ENCODE peak calls at places on chromosomes 2 and 18, in five cellular contexts. F is cardiac muscle cell, L is adrenal gland, Y is psoas muscle, S is Panc1. D is an unnamed sample.

GRCh38 chr2:237529452-237530402 is 36.6 kb upstream of the PRLH start:
- DNase-seq in F (no peak), L (no peak), Y (no peak), S (no peak), D (no peak)

GRCh38 chr18:65567372-65567771 is 183.4 kb upstream of the CDH7 start:
- DNase-seq in F (no peak), L (no peak), Y (no peak), S (no peak), D (no peak)

GRCh38 chr2:158970522-158970855 is 2.0 kb downstream of the TANC1 start:
- DNase-seq in F (no peak), L (no peak), Y (no peak), S (no peak), D (no peak)

GRCh38 chr2:43184339-43184895 is 42.0 kb downstream of the ZFP36L2 start:
- DNase-seq in F (peak; percentile 26), L (no peak), Y (no peak), S (no peak), D (no peak)

GRCh38 chr2:96116879-96117533 is 635 bp upstream of the ADRA2B start:
- DNase-seq in F (peak; percentile 46), L (no peak), Y (peak; percentile 55), S (no peak), D (no peak)

GRCh38 chr18:25832008-25832604 is 258.3 kb downstream of the SS18 start:
- DNase-seq in F (peak; percentile 74), L (peak; percentile 79), Y (peak; percentile 61), S (peak; percentile 38), D (no peak)

GRCh38 chr2:134771313-134771801 is 52.6 kb upstream of the TMEM163 start:
- DNase-seq in F (no peak), L (no peak), Y (no peak), S (no peak), D (no peak)

GRCh38 chr18:46833899-46834298 is 77.0 kb upstream of the ST8SIA5 start:
- DNase-seq in F (no peak), L (no peak), Y (no peak), S (no peak), D (no peak)

GRCh38 chr18:31512203-31512764 is 14.3 kb downstream of the DSG2 start:
- DNase-seq in F (peak; percentile 71), L (no peak), Y (no peak), S (no peak), D (no peak)

GRCh38 chr18:79371536-79372210 is 24.1 kb upstream of the NFATC1 start:
- DNase-seq in F (no peak), L (no peak), Y (no peak), S (no peak), D (no peak)

GRCh38 chr2:195538937-195539336 is 118.1 kb upstream of the SLC39A10 start:
- DNase-seq in F (no peak), L (no peak), Y (no peak), S (no peak), D (no peak)

GRCh38 chr2:230866704-230867561 is 2.2 kb downstream of the ITM2C start:
- DNase-seq in F (peak; percentile 62), L (no peak), Y (no peak), S (no peak), D (no peak)

GRCh38 chr2:70747284-70747683 is 20.7 kb downstream of the ADD2 start:
- DNase-seq in F (no peak), L (no peak), Y (no peak), S (no peak), D (no peak)

GRCh38 chr2:70746076-70746475 is 21.9 kb downstream of the ADD2 start:
- DNase-seq in F (no peak), L (no peak), Y (no peak), S (no peak), D (no peak)

GRCh38 chr2:70745276-70745675 is 22.7 kb downstream of the ADD2 start:
- DNase-seq in F (no peak), L (no peak), Y (no peak), S (no peak), D (no peak)

GRCh38 chr2:70750320-70750719 is 17.7 kb downstream of the ADD2 start:
- DNase-seq in F (no peak), L (no peak), Y (no peak), S (no peak), D (no peak)

GRCh38 chr2:70748002-70748779 is 19.8 kb downstream of the ADD2 start:
- DNase-seq in F (no peak), L (no peak), Y (no peak), S (no peak), D (no peak)
- TF ChIP-seq CTCF in F (no peak), L (no peak), Y (no peak), S (no peak), D (no peak)

GRCh38 chr18:23498877-23499570 is 4.3 kb upstream of the RMC1 start:
- DNase-seq in F (peak; percentile 84), L (peak; percentile 83), Y (peak; percentile 54), S (peak; percentile 38), D (no peak)

GRCh38 chr18:23498062-23498582 is 5.2 kb upstream of the RMC1 start:
- DNase-seq in F (no peak), L (no peak), Y (no peak), S (no peak), D (no peak)

GRCh38 chr18:23494992-23495391 is 8.3 kb upstream of the RMC1 start:
- DNase-seq in F (no peak), L (no peak), Y (no peak), S (no peak), D (no peak)

GRCh38 chr18:23493654-23494053 is 9.7 kb upstream of the RMC1 start:
- DNase-seq in F (no peak), L (no peak), Y (no peak), S (no peak), D (no peak)

GRCh38 chr18:23495723-23496440 is 7.4 kb upstream of the RMC1 start:
- DNase-seq in F (no peak), L (no peak), Y (no peak), S (no peak), D (no peak)
- H3K4me3 ChIP-seq in F (no peak overlapping the region), L (no peak overlapping the region), Y (no peak overlapping the region), S (no peak overlapping the region), D (no peak overlapping the region)

DNA sequence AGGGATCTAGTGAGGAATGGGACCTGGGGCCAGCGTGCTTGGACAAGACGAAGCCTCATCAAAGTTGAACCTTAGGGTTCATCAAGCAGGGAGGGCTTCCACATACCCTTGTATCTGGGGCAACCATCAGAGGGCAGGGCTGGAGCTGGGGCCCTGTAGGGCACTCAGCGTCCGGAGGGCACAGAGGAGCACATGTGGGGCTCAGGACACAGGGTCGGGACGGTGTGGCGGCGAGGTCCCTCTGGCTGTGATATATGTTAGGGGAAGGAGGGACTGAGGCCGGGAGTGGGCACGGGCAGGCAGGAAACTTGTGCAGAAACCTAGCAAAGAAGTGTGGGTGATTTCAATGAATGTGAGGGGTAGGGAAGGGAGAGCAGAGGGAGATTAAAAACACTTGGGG is 244.0 kb downstream of the AGAP1 start:
- DNase-seq in F (no peak), L (no peak), Y (no peak), S (no peak), D (no peak)
- H3K27ac ChIP-seq in F (no peak overlapping the region), L (no peak overlapping the region), Y (no peak overlapping the region), S (no peak overlapping the region), D (no peak overlapping the region)

GRCh38 chr2:56325661-56326345 is 142.0 kb downstream of the CCDC85A start:
- DNase-seq in F (no peak), L (no peak), Y (no peak), S (no peak), D (no peak)
- TF ChIP-seq CTCF in F (no peak), L (no peak), Y (no peak), S (no peak), D (no peak)

GRCh38 chr2:99623613-99624012 is 133.8 kb upstream of the REV1 start:
- DNase-seq in F (no peak), L (no peak), Y (no peak), S (no peak), D (no peak)
- H3K4me3 ChIP-seq in F (no peak overlapping the region), L (no peak overlapping the region), Y (no peak overlapping the region), S (no peak overlapping the region), D (no peak overlapping the region)

GRCh38 chr2:203691149-203691548 is 15.3 kb upstream of the CD28 start:
- DNase-seq in F (peak; percentile 41), L (no peak), Y (no peak), S (no peak), D (no peak)

GRCh38 chr2:203689424-203690109 is 16.9 kb upstream of the CD28 start:
- DNase-seq in F (no peak), L (no peak), Y (no peak), S (no peak), D (no peak)

GRCh38 chr2:203690110-203691047 is 16.1 kb upstream of the CD28 start:
- DNase-seq in F (peak; percentile 53), L (no peak), Y (no peak), S (no peak), D (no peak)

GRCh38 chr2:203687161-203687560 is 19.3 kb upstream of the CD28 start:
- DNase-seq in F (peak; percentile 26), L (no peak), Y (no peak), S (no peak), D (no peak)

DNA sequence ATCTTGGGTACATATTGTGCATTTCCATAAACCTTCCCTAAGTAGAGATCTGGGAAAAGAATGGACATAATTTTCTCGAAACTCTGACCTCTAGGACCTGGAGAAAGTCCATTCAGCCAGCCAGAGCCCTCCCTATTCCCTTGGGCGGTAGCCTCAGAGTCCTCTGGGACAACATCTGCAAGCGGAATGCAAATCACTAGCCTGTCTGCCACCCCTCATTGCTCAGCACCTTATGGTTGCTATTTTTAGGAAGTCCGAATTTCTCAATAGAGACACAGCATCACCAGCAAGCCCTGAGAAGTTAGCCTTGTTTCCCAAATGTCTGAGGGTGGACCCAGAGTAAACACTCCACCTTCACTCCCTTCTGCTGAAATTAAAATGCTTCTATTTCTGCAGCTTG is 17.6 kb upstream of the CD28 start:
- DNase-seq in F (peak; percentile 90), L (peak; percentile 54), Y (peak; percentile 67), S (no peak), D (no peak)
- H3K27ac ChIP-seq in F (no peak overlapping the region), L (no peak overlapping the region), Y (peak overlapping the region; percentile 84), S (no peak overlapping the region), D (peak overlapping the region; percentile 44)

GRCh38 chr2:113966171-113966570 is 76.3 kb downstream of the ACTR3 start:
- DNase-seq in F (no peak), L (no peak), Y (no peak), S (no peak), D (no peak)

GRCh38 chr2:113966832-113967231 is 76.9 kb downstream of the ACTR3 start:
- DNase-seq in F (peak; percentile 57), L (no peak), Y (no peak), S (no peak), D (no peak)

GRCh38 chr2:113965228-113965627 is 75.3 kb downstream of the ACTR3 start:
- DNase-seq in F (no peak), L (no peak), Y (no peak), S (no peak), D (no peak)

GRCh38 chr2:113964436-113964835 is 74.5 kb downstream of the ACTR3 start:
- DNase-seq in F (no peak), L (no peak), Y (no peak), S (no peak), D (no peak)

GRCh38 chr2:113965644-113966043 is 75.8 kb downstream of the ACTR3 start:
- DNase-seq in F (peak; percentile 48), L (no peak), Y (no peak), S (peak; percentile 24), D (no peak)
- TF ChIP-seq CTCF in F (peak; percentile 49), L (no peak), Y (peak; percentile 19), S (peak; percentile 71), D (no peak)

D was measured in thoracic aorta.